ENCODE peak calls at places on chromosomes 2 and 18, in ten cellular contexts. S is transverse colon; J is mucosa of gallbladder; E is mammary epithelial cell; U is COLO829; B is stimulated activated CD8-positive, alpha-beta memory T cell treated with anti-CD3 and anti-CD28 coated beads, Interleukin-7, amount 100 ng/mL, for 24 hours; N is neural crest cell; Q is heart left ventricle; V is HTR-8/SVneo; Y is kidney glomerular epithelial cell. O is an unnamed sample.

GRCh38 chr18:9333441-9334350 is 877 bp upstream of the TWSG1 start:
- DNase-seq in Y (peak; percentile 66), J (no peak), U (no peak), N (peak; percentile 3), Q (peak; percentile 32), V (peak; percentile 40), B (no peak), E (no peak), S (peak; percentile 7), O (peak; percentile 73)

GRCh38 chr2:98433363-98433964 is 11.2 kb upstream of the INPP4A start:
- DNase-seq in B (no peak), Y (no peak), N (no peak), J (no peak), Q (no peak), E (no peak), V (no peak), U (no peak), S (no peak), O (no peak)

GRCh38 chr2:27446057-27446456 is 3.9 kb downstream of the KRTCAP3 start:
- DNase-seq in J (peak; percentile 86), S (peak; percentile 86), N (no peak), Y (no peak), V (no peak), U (no peak), Q (no peak), B (no peak), E (peak; percentile 82), O (no peak)

GRCh38 chr2:215622836-215623235 is 187.0 kb upstream of the FN1 start:
- DNase-seq in Q (no peak), N (no peak), B (no peak), Y (no peak), E (no peak), J (no peak), U (no peak), V (no peak), S (no peak), O (no peak)

GRCh38 chr2:72962911-72963310 is 45.6 kb downstream of the EMX1 start:
- DNase-seq in U (no peak), S (no peak), N (no peak), Q (no peak), E (no peak), J (no peak), V (no peak), Y (no peak), B (no peak), O (no peak)

GRCh38 chr18:45566025-45566740 is 49.1 kb upstream of the SLC14A2 start:
- DNase-seq in J (no peak), V (no peak), E (peak; percentile 93), B (no peak), N (no peak), U (no peak), Y (peak; percentile 32), S (no peak), Q (peak; percentile 66), O (no peak)

GRCh38 chr2:119427756-119428155 is 3.9 kb upstream of the TMEM37 start:
- DNase-seq in Q (no peak), N (no peak), U (no peak), V (no peak), S (no peak), E (no peak), B (no peak), Y (no peak), J (no peak), O (no peak)

GRCh38 chr2:229205704-229206103 is 65.4 kb downstream of the PID1 start:
- DNase-seq in V (no peak), S (no peak), E (no peak), J (no peak), Q (no peak), U (peak; percentile 76), B (no peak), N (no peak), Y (no peak), O (no peak)

GRCh38 chr18:3995476-3996102 is 459.5 kb downstream of the DLGAP1 start:
- DNase-seq in U (no peak), E (peak; percentile 55), B (peak; percentile 4), V (peak; percentile 9), Q (peak; percentile 30), N (peak; percentile 60), Y (peak; percentile 56), S (peak; percentile 56), J (peak; percentile 56), O (peak; percentile 62)

GRCh38 chr18:56257215-56257614 is 381.2 kb downstream of the TXNL1 start:
- DNase-seq in E (peak; percentile 19), U (no peak), V (peak; percentile 6), Q (no peak), N (no peak), B (no peak), J (no peak), S (no peak), Y (no peak), O (peak; percentile 53)

GRCh38 chr2:128491845-128492244 is 173.2 kb upstream of the HS6ST1 start:
- DNase-seq in V (no peak), S (no peak), J (no peak), E (no peak), B (no peak), U (no peak), N (no peak), Q (no peak), Y (no peak), O (no peak)

GRCh38 chr2:170930132-170931109 is 1.4 kb downstream of the GORASP2 start:
- DNase-seq in S (peak; percentile 20), Q (no peak), U (no peak), Y (peak; percentile 65), E (peak; percentile 79), N (no peak), J (no peak), B (peak; percentile 22), V (peak; percentile 51), O (peak; percentile 47)

GRCh38 chr2:237888389-237888788 is 29.0 kb downstream of the RAMP1 start:
- DNase-seq in Y (no peak), E (no peak), U (no peak), Q (no peak), J (no peak), V (no peak), S (no peak), N (no peak), B (no peak), O (no peak)

GRCh38 chr2:64982932-64983331 is 6.3 kb upstream of the SLC1A4 start:
- DNase-seq in E (no peak), Q (no peak), B (no peak), J (no peak), Y (no peak), N (no peak), V (no peak), S (no peak), U (no peak), O (no peak)

GRCh38 chr2:28674062-28674712 is 77.4 kb upstream of the PPP1CB start:
- DNase-seq in Q (no peak), B (no peak), Y (peak; percentile 49), E (no peak), J (no peak), V (no peak), N (no peak), U (no peak), S (no peak), O (no peak)

GRCh38 chr2:64482765-64483504 is 29.0 kb downstream of the LGALSL start:
- DNase-seq in Y (peak; percentile 16), S (peak; percentile 39), Q (no peak), U (no peak), J (peak; percentile 77), B (no peak), V (peak; percentile 27), N (no peak), E (peak; percentile 75), O (peak; percentile 30)